ENCODE peak calls at places on chromosomes 3 and 15, in six cellular contexts. A is HepG2, R is mesothelial cell of epicardium, X is esophagus squamous epithelium, L is occipital lobe, G is Daoy. F is an unnamed sample.

GRCh38 chr15:76756371-76756770 is 148.8 kb downstream of the SCAPER start:
- DNase-seq in G (no peak), X (no peak), R (no peak), A (no peak), L (no peak), F (no peak)

GRCh38 chr3:146313411-146314111 is 62.7 kb upstream of the PLSCR4 start:
- DNase-seq in R (no peak), G (peak; percentile 65), A (no peak), L (no peak), X (no peak), F (no peak)

GRCh38 chr15:59313703-59314332 is 58.9 kb downstream of the MYO1E start:
- DNase-seq in L (no peak), R (peak; percentile 49), X (no peak), G (peak; percentile 87), A (peak; percentile 9), F (no peak)

GRCh38 chr3:37028329-37028728 is 35.0 kb downstream of the MLH1 start:
- DNase-seq in G (no peak), L (no peak), X (no peak), R (no peak), A (no peak), F (no peak)

GRCh38 chr3:1600206-1600605 is 498.5 kb upstream of the CNTN4 start:
- DNase-seq in G (no peak), R (no peak), X (no peak), L (no peak), A (no peak), F (no peak)

GRCh38 chr3:183122257-183122932 is 23.1 kb upstream of the MCCC1 start:
- DNase-seq in G (peak; percentile 40), L (no peak), R (no peak), A (peak; percentile 18), X (no peak), F (no peak)

GRCh38 chr3:190288836-190289235 is 33.4 kb downstream of the CLDN1 start:
- DNase-seq in G (no peak), R (no peak), L (no peak), X (no peak), A (no peak), F (no peak)

GRCh38 chr15:38504680-38505467 is 50.9 kb downstream of the FAM98B start:
- DNase-seq in R (no peak), X (no peak), A (no peak), G (no peak), L (no peak), F (no peak)

GRCh38 chr3:139457066-139457465 is 19.2 kb downstream of the RBP2 start:
- DNase-seq in L (no peak), A (no peak), X (no peak), G (peak; percentile 24), R (no peak), F (no peak)

F was measured in amygdala.